ENCODE peak calls at places on chromosomes 7 and 10, in five cellular contexts. E is K562, K is fibroblast of lung, T is HepG2, C is mammary epithelial cell. D is an unnamed sample. For H4K20me1 and H3K36me3, the result is how much of the 10 kb centered on the place peaks cover.

GRCh38 chr10:113003032-113003431 is 53.0 kb downstream of the TCF7L2 start:
- DNase-seq in K (no peak), C (no peak), T (peak), E (no peak), D (no peak)

GRCh38 chr10:79431891-79432831 is 13.3 kb downstream of the ZCCHC24 start:
- DNase-seq in T (no peak), E (no peak), C (no peak), K (peak), D (no peak)

GRCh38 chr10:16950686-16951681 is 133.8 kb upstream of the RSU1 start:
- DNase-seq in T (no peak), E (peak), K (peak), C (peak), D (peak)

GRCh38 chr10:88091490-88092061 is 228.2 kb downstream of the PTEN start:
- DNase-seq in E (no peak), K (no peak), T (no peak), C (peak), D (no peak)

GRCh38 chr10:22615819-22616499 is 98.4 kb downstream of the PIP4K2A start:
- DNase-seq in T (peak), C (no peak), K (peak), E (peak), D (peak)

GRCh38 chr10:125291841-125292240 is 131.5 kb upstream of the CTBP2 start:
- DNase-seq in T (no peak), K (no peak), E (no peak), C (no peak), D (no peak)

GRCh38 chr7:27129729-27130539 is 623 bp downstream of the HOXA4 start:
- DNase-seq in C (no peak), T (peak), E (no peak), K (peak), D (no peak)

GRCh38 chr7:952548-953441 is 1.7 kb downstream of the ADAP1 start:
- DNase-seq in C (no peak), E (no peak), K (no peak), T (no peak), D (no peak)

GRCh38 chr7:18893156-18893555 is 224.3 kb downstream of the TWIST1 start:
- DNase-seq in E (no peak), C (no peak), T (no peak), K (no peak), D (no peak)

GRCh38 chr10:106925187-106925586 is 239.3 kb downstream of the SORCS1 start:
- DNase-seq in T (no peak), E (no peak), K (no peak), C (no peak), D (no peak)

GRCh38 chr10:119807960-119808697 is 64.5 kb downstream of the MCMBP start:
- DNase-seq in E (no peak), C (peak), K (peak), T (no peak), D (peak)

GRCh38 chr10:83968052-83968451 is 171.3 kb upstream of the GHITM start:
- DNase-seq in E (no peak), C (no peak), K (no peak), T (no peak), D (no peak)

GRCh38 chr7:64882341-64883112 is 20.5 kb upstream of the ZNF273 start:
- DNase-seq in T (no peak), E (no peak), C (no peak), K (peak), D (peak)

GRCh38 chr10:48363617-48364355 is 57.3 kb downstream of the MAPK8 start:
- DNase-seq in E (peak), C (peak), K (peak), T (peak), D (peak)

GRCh38 chr10:92678196-92678595 is 11.6 kb upstream of the HHEX start:
- DNase-seq in C (no peak), K (no peak), T (no peak), E (no peak), D (no peak)

GRCh38 chr10:71527135-71527534 is 130.4 kb downstream of the CDH23 start:
- DNase-seq in E (no peak), K (no peak), C (no peak), T (no peak), D (no peak)

GRCh38 chr10:114905450-114905849 is 32.5 kb upstream of the TRUB1 start:
- DNase-seq in E (no peak), K (peak), T (peak), C (peak), D (peak)

GRCh38 chr7:5532520-5533335 is 109.1 kb upstream of the TNRC18 start:
- DNase-seq in C (no peak), T (peak), K (no peak), E (peak), D (no peak)

GRCh38 chr10:14087585-14087984 is 243.1 kb downstream of the FRMD4A start:
- DNase-seq in T (no peak), K (peak), E (no peak), C (no peak), D (peak)

GRCh38 chr7:34900891-34901493 is 136.3 kb downstream of the DPY19L1 start:
- DNase-seq in E (peak), K (no peak), C (no peak), T (peak), D (no peak)

GRCh38 chr10:97754726-97755125 is 17.1 kb downstream of the SFRP5 start:
- DNase-seq in T (no peak), C (no peak), E (no peak), K (no peak), D (no peak)

GRCh38 chr10:97755718-97756117 is 16.1 kb downstream of the SFRP5 start:
- DNase-seq in T (no peak), E (no peak), K (no peak), C (no peak), D (no peak)

GRCh38 chr10:97759981-97760345 is 11.8 kb downstream of the SFRP5 start:
- DNase-seq in C (no peak), E (no peak), K (no peak), T (no peak), D (no peak)

GRCh38 chr10:97759157-97759980 is 12.4 kb downstream of the SFRP5 start:
- DNase-seq in C (peak), K (peak), T (peak), E (peak), D (peak)

GRCh38 chr10:97757471-97757870 is 14.3 kb downstream of the SFRP5 start:
- DNase-seq in T (no peak), C (no peak), E (no peak), K (no peak), D (no peak)
- H4K20me1 ChIP-seq in T (under half), C (under half), E (under half), K (under half), D (under half)

GRCh38 chr10:127148066-127148932 is 48.1 kb downstream of the INSYN2A start:
- DNase-seq in K (peak), T (no peak), E (no peak), C (peak), D (peak)

GRCh38 chr10:127151541-127151940 is 44.9 kb downstream of the INSYN2A start:
- DNase-seq in C (peak), K (peak), T (no peak), E (no peak), D (peak)

GRCh38 chr10:127150136-127150535 is 46.3 kb downstream of the INSYN2A start:
- DNase-seq in C (peak), T (no peak), K (peak), E (no peak), D (peak)

GRCh38 chr10:127149613-127150081 is 46.7 kb downstream of the INSYN2A start:
- DNase-seq in C (no peak), T (no peak), K (no peak), E (no peak), D (peak)

GRCh38 chr10:127148933-127149220 is 47.5 kb downstream of the INSYN2A start:
- DNase-seq in T (no peak), C (peak), K (peak), E (no peak), D (peak)
- H3K27ac ChIP-seq in T (no peak), C (peak), K (peak), E (no peak), D (peak)

DNA sequence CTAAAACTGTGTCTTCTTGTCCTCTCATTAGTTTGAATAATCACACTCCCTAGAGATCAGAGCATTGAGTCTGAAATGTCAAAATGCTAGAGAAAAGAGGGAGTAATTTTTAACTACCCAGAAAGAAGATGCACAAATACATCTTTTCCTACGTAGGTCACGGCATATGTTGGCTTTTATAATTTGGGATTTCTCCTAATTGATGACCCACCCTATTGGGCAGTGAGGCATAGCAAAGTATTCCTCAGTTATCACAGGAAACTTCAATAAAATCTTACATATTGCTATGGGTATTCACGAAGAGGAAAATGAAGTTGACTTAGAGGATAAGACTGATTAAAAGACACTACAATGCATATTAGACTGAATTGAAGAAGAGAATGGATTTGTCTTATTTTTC is 25.4 kb downstream of the ARMC10 start:
- DNase-seq in E (no peak), T (no peak), K (no peak), C (no peak), D (no peak)
- H3K36me3 ChIP-seq in E (half or more), T (under half), K (under half), C (under half), D (under half)

GRCh38 chr7:134788191-134788590 is 8.8 kb downstream of the CALD1 start:
- DNase-seq in C (no peak), K (no peak), E (no peak), T (no peak), D (no peak)
- H4K20me1 ChIP-seq in C (under half), K (under half), E (under half), T (under half), D (half or more)

DNA sequence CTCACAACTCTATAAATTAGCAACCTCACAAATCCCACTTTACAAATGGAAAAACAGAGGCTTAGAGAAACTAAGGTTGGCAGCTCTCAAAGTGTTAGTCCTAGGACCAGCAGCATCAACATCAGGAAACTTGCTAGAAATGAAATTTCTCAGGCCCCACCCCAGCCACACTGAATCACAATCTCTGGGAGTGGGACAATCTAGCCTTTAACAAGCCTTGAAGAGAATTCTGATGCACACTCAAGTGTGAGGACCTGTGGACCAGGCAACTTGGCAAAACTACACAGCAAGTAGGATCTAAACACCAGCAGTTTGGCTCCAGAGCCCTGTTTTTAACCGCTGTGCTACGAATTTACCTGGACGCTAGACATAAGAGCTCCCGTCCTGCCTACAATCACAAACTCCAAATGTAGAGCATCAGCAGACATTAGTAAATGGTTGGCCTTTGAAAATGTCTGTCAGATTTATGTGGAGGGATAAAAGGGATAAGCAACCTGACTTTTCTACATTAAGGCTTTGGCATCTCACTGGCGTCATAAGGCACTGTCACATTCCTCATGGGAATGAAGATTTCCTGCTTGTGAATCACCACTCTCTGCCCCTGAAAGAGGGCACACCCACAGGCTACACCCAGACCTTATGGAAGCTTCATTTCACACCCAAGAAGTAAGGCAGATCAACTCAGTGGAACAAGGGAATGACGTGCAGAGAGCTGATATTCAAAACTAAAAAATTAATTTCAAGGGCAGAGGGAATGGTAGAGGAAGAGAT is 34.5 kb downstream of the PPP1R3C start:
- DNase-seq in C (peak), E (no peak), K (peak), T (no peak), D (peak)
- H3K27ac ChIP-seq in C (peak), E (no peak), K (no peak), T (no peak), D (peak)

GRCh38 chr7:99366646-99367045 is 7.9 kb upstream of the ARPC1B start:
- DNase-seq in K (no peak), E (no peak), T (no peak), C (no peak), D (no peak)
- H3K36me3 ChIP-seq in K (under half), E (under half), T (under half), C (under half), D (under half)

GRCh38 chr10:548212-548897 is 141.1 kb downstream of the DIP2C start:
- DNase-seq in T (no peak), K (no peak), C (no peak), E (no peak), D (no peak)
- H4K20me1 ChIP-seq in T (under half), K (under half), C (under half), E (under half), D (half or more)

GRCh38 chr7:29807179-29807841 is 1.0 kb downstream of the WIPF3 start:
- DNase-seq in E (no peak), T (peak), C (no peak), K (no peak), D (no peak)
- H3K27ac ChIP-seq in E (no peak), T (no peak), C (no peak), K (no peak), D (no peak)

DNA sequence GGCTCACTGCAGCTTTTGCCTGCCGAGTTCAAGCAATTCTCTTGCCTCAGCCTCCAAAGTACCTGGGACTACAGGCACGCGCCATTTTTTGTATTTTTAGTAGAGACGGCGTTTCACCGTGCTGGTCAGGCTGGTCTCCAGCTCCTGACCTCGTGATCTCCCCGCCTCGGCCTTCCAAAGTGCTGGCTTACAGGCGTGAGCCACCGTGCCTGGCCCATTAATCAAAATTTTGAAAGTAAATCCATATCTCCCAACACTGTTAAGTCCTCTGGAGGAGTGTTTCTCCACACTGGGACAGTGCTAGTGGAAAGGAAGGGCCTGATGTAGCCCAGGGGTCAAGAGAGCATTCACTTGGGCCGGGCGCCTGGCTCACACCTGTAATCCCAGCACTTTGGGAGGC is 644.6 kb downstream of the SH2D4B start:
- DNase-seq in E (no peak), C (no peak), T (no peak), K (no peak), D (no peak)
- H3K36me3 ChIP-seq in E (under half), C (under half), T (under half), K (under half), D (under half)

DNA sequence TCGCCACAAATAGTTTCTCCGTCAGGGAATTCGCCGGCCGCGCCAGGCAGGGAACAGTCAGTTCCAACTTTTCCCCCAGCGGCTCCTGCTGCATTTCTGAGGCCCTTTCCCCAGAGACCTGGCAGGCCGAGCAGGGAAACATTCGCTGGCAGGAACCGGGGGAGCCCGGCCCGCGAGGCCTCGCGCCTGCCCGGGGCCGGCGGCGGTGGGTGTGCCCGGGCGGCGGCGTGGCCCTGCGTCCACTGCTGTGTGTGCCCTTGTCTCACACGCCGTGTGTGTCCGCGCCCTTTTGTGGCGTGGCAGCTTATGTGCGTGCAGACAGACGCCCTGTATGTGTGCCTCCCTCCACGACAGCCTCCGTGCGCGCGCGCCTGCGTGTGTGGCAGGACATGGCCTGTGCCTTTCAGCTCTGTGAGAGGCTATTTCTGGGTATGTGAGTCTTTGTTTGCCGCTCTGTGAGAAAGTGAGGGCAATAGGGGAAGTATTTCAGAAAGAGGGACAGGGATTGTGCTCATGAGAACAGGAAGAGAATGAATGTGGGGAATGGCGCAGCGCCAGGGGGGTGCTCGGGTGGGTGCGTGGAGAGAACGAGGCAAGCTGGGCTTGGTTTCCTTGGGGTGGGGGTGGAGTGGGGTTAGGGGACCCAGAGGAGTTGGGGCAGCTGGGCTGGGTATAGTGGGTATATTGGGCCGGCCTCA is 689 bp upstream of the SMARCD3 start:
- DNase-seq in E (no peak), C (peak), T (no peak), K (peak), D (peak)
- H4K20me1 ChIP-seq in E (under half), C (under half), T (under half), K (under half), D (under half)

D was measured in astrocyte.